ENCODE peak calls at places on chromosomes 5 and 9, in five cellular contexts. K is NCI-H187 treated with DMSO at 0.1 percent for 48 hours, I is left lobe of liver, M is NCI-H1105, G is suprapubic skin. F is an unnamed sample.

GRCh38 chr5:82812575-82812974 is 264.6 kb downstream of the TMEM167A start:
- DNase-seq in G (no peak), M (no peak), K (no peak), I (no peak), F (no peak)

GRCh38 chr9:123816817-123817472 is 113.0 kb downstream of the DENND1A start:
- DNase-seq in M (no peak), G (no peak), I (no peak), K (no peak), F (no peak)

GRCh38 chr5:57735754-57736153 is 253.1 kb upstream of the ACTBL2 start:
- DNase-seq in K (no peak), I (no peak), M (no peak), G (no peak), F (no peak)

GRCh38 chr5:173689713-173690360 is 73.4 kb upstream of the BOD1 start:
- DNase-seq in I (peak; percentile 61), K (no peak), M (no peak), G (no peak), F (no peak)

GRCh38 chr9:92289708-92290390 is 3.6 kb downstream of the IARS1 start:
- DNase-seq in I (no peak), G (no peak), M (no peak), K (no peak), F (no peak)

GRCh38 chr5:77546-77945 is 14.4 kb upstream of the PLEKHG4B start:
- DNase-seq in M (no peak), G (no peak), K (no peak), I (no peak), F (no peak)

GRCh38 chr5:3199941-3200340 is 395.7 kb upstream of the IRX1 start:
- DNase-seq in I (no peak), K (no peak), M (no peak), G (no peak), F (no peak)

GRCh38 chr9:111944467-111944866 is 47.9 kb downstream of the UGCG start:
- DNase-seq in M (no peak), K (no peak), G (no peak), I (no peak), F (no peak)

GRCh38 chr9:33517373-33517772 is 6.7 kb upstream of the ANKRD18B start:
- DNase-seq in G (no peak), M (no peak), K (no peak), I (no peak), F (peak; percentile 17)

GRCh38 chr5:208449-209114 is 9.4 kb downstream of the CCDC127 start:
- DNase-seq in I (no peak), G (no peak), M (no peak), K (no peak), F (no peak)

GRCh38 chr5:158013303-158013702 is 154.4 kb upstream of the CLINT1 start:
- DNase-seq in K (no peak), I (no peak), G (no peak), M (no peak), F (no peak)

GRCh38 chr5:17763301-17763700 is 129.0 kb downstream of the TAF11L14 start:
- DNase-seq in M (no peak), I (no peak), G (no peak), K (no peak), F (no peak)

GRCh38 chr5:159206368-159206767 is 3.0 kb downstream of the RNF145 start:
- DNase-seq in I (no peak), K (no peak), M (no peak), G (no peak), F (no peak)

GRCh38 chr9:33040792-33041458 is 15.9 kb downstream of the DNAJA1 start:
- DNase-seq in I (no peak), G (no peak), K (no peak), M (no peak), F (no peak)

GRCh38 chr5:60652206-60652605 is 47.8 kb downstream of the DEPDC1B start:
- DNase-seq in M (no peak), I (no peak), K (no peak), G (no peak), F (no peak)

GRCh38 chr5:73186976-73187375 is 14.0 kb downstream of the TMEM174 start:
- DNase-seq in K (no peak), I (no peak), G (no peak), M (no peak), F (no peak)

GRCh38 chr5:102670224-102670836 is 84.8 kb upstream of the PAM start:
- DNase-seq in M (peak; percentile 34), G (no peak), I (no peak), K (peak; percentile 42), F (no peak)

GRCh38 chr5:850511-851006 is at the start of gene ZDHHC11:
- DNase-seq in K (no peak), G (peak; percentile 79), M (peak; percentile 32), I (no peak), F (no peak)